ENCODE peak calls at places on chromosome 5, in five cellular contexts. F is GM12878, T is K562, D is SK-N-SH, M is HCT116. X is an unnamed sample.

GRCh38 chr5:117218789-117219188 is 644.2 kb upstream of the SEMA6A start:
- DNase-seq in F (no peak), T (no peak), D (no peak), M (no peak), X (no peak)

GRCh38 chr5:127806776-127807175 is 103.6 kb downstream of the CCDC192 start:
- DNase-seq in F (no peak), T (no peak), D (no peak), M (no peak), X (no peak)

GRCh38 chr5:80254767-80255424 is 952 bp downstream of the SERINC5 start:
- DNase-seq in F (no peak), T (no peak), D (peak), M (no peak), X (peak)

GRCh38 chr5:97501965-97502305 is 318.9 kb upstream of the RIOK2 start:
- DNase-seq in F (no peak), T (no peak), D (no peak), M (no peak), X (no peak)

GRCh38 chr5:81232449-81233079 is 558 bp upstream of the CKMT2 start:
- DNase-seq in F (no peak), T (no peak), D (no peak), M (no peak), X (no peak)

GRCh38 chr5:60372786-60373185 is 327.2 kb downstream of the DEPDC1B start:
- DNase-seq in F (no peak), T (no peak), D (no peak), M (no peak), X (no peak)

GRCh38 chr5:142561486-142562097 is 124.3 kb downstream of the FGF1 start:
- DNase-seq in F (no peak), T (no peak), D (no peak), M (no peak), X (no peak)

GRCh38 chr5:72720205-72720604 is 96.3 kb upstream of the TNPO1 start:
- DNase-seq in F (no peak), T (no peak), D (no peak), M (no peak), X (no peak)

GRCh38 chr5:84036842-84037241 is 316.2 kb upstream of the HAPLN1 start:
- DNase-seq in F (no peak), T (no peak), D (no peak), M (no peak), X (no peak)

GRCh38 chr5:171418316-171418981 is 998 bp upstream of the FGF18 start:
- DNase-seq in F (no peak), T (peak), D (peak), M (peak), X (peak)

GRCh38 chr5:4676934-4677333 is 463.2 kb upstream of the ADAMTS16 start:
- DNase-seq in F (no peak), T (no peak), D (no peak), M (no peak), X (no peak)

GRCh38 chr5:139636975-139637408 is 11.2 kb upstream of the CXXC5 start:
- DNase-seq in F (peak), T (no peak), D (no peak), M (no peak), X (no peak)

GRCh38 chr5:139689631-139690384 is 41.7 kb downstream of the CXXC5 start:
- DNase-seq in F (no peak), T (peak), D (peak), M (no peak), X (peak)

GRCh38 chr5:67364381-67364970 is 167.9 kb upstream of the CD180 start:
- DNase-seq in F (no peak), T (no peak), D (no peak), M (no peak), X (no peak)

GRCh38 chr5:146040559-146040958 is 64.8 kb downstream of the PLAC8L1 start:
- DNase-seq in F (no peak), T (no peak), D (no peak), M (no peak), X (no peak)

GRCh38 chr5:160929343-160929742 is 77.3 kb upstream of the ATP10B start:
- DNase-seq in F (no peak), T (no peak), D (no peak), M (no peak), X (no peak)

GRCh38 chr5:138107213-138107612 is 23.4 kb downstream of the WNT8A start:
- DNase-seq in F (no peak), T (no peak), D (no peak), M (no peak), X (no peak)

GRCh38 chr5:103249068-103249467 is 9.5 kb upstream of the MACIR start:
- DNase-seq in F (no peak), T (no peak), D (no peak), M (no peak), X (no peak)

GRCh38 chr5:142403583-142403982 is 78.8 kb upstream of the SPRY4 start:
- DNase-seq in F (no peak), T (no peak), D (no peak), M (peak), X (peak)

GRCh38 chr5:74116266-74116665 is 490.3 kb downstream of the ARHGEF28 start:
- DNase-seq in F (no peak), T (no peak), D (no peak), M (no peak), X (no peak)

GRCh38 chr5:110751902-110752762 is 13.3 kb downstream of the SLC25A46 start:
- DNase-seq in F (peak), T (no peak), D (no peak), M (no peak), X (no peak)

GRCh38 chr5:1874348-1874747 is 8.4 kb downstream of the IRX4 start:
- DNase-seq in F (no peak), T (no peak), D (no peak), M (no peak), X (no peak)

GRCh38 chr5:133108481-133108921 is 56.7 kb downstream of the HSPA4 start:
- DNase-seq in F (no peak), T (no peak), D (no peak), M (no peak), X (no peak)

GRCh38 chr5:16446993-16447392 is 18.6 kb downstream of the ZNF622 start:
- DNase-seq in F (no peak), T (peak), D (no peak), M (no peak), X (no peak)

GRCh38 chr5:78647838-78648358 is 674 bp downstream of the LHFPL2 start:
- DNase-seq in F (no peak), T (no peak), D (no peak), M (no peak), X (peak)

GRCh38 chr5:137147346-137147745 is 351.8 kb downstream of the SPOCK1 start:
- DNase-seq in F (no peak), T (no peak), D (no peak), M (no peak), X (no peak)

GRCh38 chr5:138349842-138350635 is 2.4 kb upstream of the KDM3B start:
- DNase-seq in F (no peak), T (no peak), D (no peak), M (no peak), X (no peak)

GRCh38 chr5:73856972-73857371 is 231.0 kb downstream of the ARHGEF28 start:
- DNase-seq in F (no peak), T (no peak), D (no peak), M (no peak), X (no peak)

GRCh38 chr5:170164087-170164486 is 58.4 kb downstream of the FOXI1 start:
- DNase-seq in F (no peak), T (no peak), D (no peak), M (no peak), X (no peak)

GRCh38 chr5:170164921-170165320 is 59.2 kb downstream of the FOXI1 start:
- DNase-seq in F (no peak), T (no peak), D (no peak), M (no peak), X (no peak)

GRCh38 chr5:170168002-170168401 is 62.3 kb downstream of the FOXI1 start:
- DNase-seq in F (no peak), T (no peak), D (no peak), M (no peak), X (no peak)

GRCh38 chr5:170168797-170169196 is 63.1 kb downstream of the FOXI1 start:
- DNase-seq in F (no peak), T (no peak), D (no peak), M (no peak), X (no peak)

GRCh38 chr5:170166101-170166500 is 60.4 kb downstream of the FOXI1 start:
- DNase-seq in F (no peak), T (no peak), D (no peak), M (no peak), X (no peak)
- TF ChIP-seq JUND in F (no peak), T (no peak), D (no peak), M (no peak), X (no peak)

GRCh38 chr5:96384353-96384752 is 48.7 kb downstream of the PCSK1 start:
- DNase-seq in F (no peak), T (no peak), D (no peak), M (peak), X (no peak)

GRCh38 chr5:96379862-96380261 is 53.2 kb downstream of the PCSK1 start:
- DNase-seq in F (no peak), T (no peak), D (no peak), M (no peak), X (no peak)

GRCh38 chr5:96377597-96377996 is 55.5 kb downstream of the PCSK1 start:
- DNase-seq in F (no peak), T (no peak), D (no peak), M (no peak), X (no peak)

GRCh38 chr5:96377167-96377566 is 55.9 kb downstream of the PCSK1 start:
- DNase-seq in F (no peak), T (no peak), D (no peak), M (no peak), X (no peak)

GRCh38 chr5:96381526-96381925 is 51.5 kb downstream of the PCSK1 start:
- DNase-seq in F (no peak), T (no peak), D (peak), M (no peak), X (no peak)
- TF ChIP-seq JUND in F (no peak), T (no peak), D (no peak), M (no peak), X (no peak)

GRCh38 chr5:178328826-178329225 is 96.2 kb upstream of the PHYKPL start:
- DNase-seq in F (no peak), T (no peak), D (no peak), M (no peak), X (no peak)
- TF ChIP-seq JUND in F (no peak), T (no peak), D (no peak), M (no peak), X (no peak)

GRCh38 chr5:181203842-181204560 is 995 bp downstream of the TRIM7 start:
- DNase-seq in F (no peak), T (peak), D (peak), M (no peak), X (no peak)

GRCh38 chr5:181205402-181205734 is 372 bp upstream of the TRIM7 start:
- DNase-seq in F (no peak), T (no peak), D (no peak), M (no peak), X (no peak)

GRCh38 chr5:181204561-181205401 is at the start of gene TRIM7:
- DNase-seq in F (no peak), T (peak), D (peak), M (no peak), X (peak)

GRCh38 chr5:181207214-181207959 is 2.4 kb upstream of the TRIM7 start:
- DNase-seq in F (no peak), T (peak), D (peak), M (peak), X (no peak)

DNA sequence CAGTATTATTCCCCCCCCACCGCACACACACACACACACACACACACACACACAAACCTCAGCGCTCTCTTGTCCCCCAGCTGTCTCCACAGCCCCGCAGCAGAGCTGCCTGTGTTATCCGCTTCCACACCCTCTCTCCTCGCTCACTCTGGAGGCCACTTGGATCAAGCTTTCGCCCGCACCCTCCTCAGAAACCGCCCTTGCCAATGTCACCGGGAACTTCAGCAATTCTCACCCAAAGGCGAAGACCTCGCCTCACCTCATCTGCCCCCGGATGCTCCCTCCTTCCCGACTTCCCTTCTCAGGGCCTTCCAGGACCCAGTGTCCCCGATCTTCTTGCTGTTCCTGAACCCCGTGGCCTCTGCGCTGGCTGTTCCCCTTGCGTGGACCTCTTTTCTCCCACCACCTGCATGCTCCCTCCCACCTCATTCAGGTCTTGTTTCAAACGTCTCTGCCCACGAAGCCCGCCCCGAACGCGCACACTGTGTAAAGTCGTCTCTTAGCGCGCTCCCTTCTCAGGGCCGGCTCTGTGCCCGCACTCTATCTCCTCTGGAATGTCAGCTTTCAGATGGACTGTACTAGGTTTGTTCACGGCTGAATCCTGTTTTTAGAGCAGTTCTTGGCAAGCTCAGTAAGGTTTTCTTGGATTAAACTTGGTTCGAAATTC is 872 bp upstream of the TRIM7 start:
- DNase-seq in F (no peak), T (no peak), D (no peak), M (no peak), X (no peak)
- TF ChIP-seq JUND in F (no peak), T (no peak), D (no peak), M (no peak), X (no peak)

DNA sequence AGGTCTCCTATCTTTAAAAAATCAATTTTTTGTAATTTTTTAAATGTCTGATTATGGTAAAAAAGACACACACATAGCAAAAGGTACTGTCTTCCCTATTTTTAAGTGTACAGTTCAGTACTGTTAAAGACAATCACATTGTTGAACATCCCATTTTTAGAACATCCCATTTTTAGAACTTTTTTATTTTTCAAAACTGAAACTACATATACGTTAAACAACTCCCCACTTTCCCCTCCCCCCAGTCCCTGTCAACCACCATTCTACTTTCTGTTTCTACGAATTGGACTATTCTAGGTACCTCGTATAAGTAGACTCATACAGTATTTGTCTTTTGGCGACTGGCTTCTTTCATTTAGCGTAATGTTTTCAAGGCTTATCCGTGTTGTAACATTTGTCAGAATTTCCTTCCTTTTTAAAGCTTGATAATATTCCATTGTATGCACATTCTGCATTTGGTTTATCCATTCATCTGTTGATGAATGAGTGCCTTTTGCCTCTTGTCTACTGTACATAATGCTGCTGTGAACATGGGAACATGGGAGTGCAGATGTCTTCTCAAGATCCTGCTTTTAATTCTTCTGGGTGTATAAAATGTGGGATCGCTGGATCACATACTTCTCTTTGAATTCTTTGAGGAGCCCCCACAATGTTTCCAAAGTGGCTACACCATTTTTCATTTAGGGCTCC is 154.0 kb downstream of the PIK3R1 start:
- DNase-seq in F (peak), T (no peak), D (no peak), M (no peak), X (no peak)
- TF ChIP-seq JUND in F (no peak), T (no peak), D (no peak), M (no peak), X (no peak)

GRCh38 chr5:32504923-32505596 is 60.5 kb upstream of the ZFR start:
- DNase-seq in F (no peak), T (peak), D (peak), M (no peak), X (no peak)
- TF ChIP-seq JUND in F (no peak), T (no peak), D (peak), M (no peak), X (no peak)

GRCh38 chr5:157026789-157027424 is 32.0 kb downstream of the HAVCR1 start:
- DNase-seq in F (no peak), T (peak), D (peak), M (peak), X (peak)
- TF ChIP-seq JUND in F (no peak), T (no peak), D (no peak), M (no peak), X (no peak)

X was measured in T47D.